ENCODE peak calls at places on chromosome 18, in six cellular contexts. P is fibroblast of lung, H is neuronal stem cell, Z is endothelial cell of umbilical vein, F is mammary epithelial cell, G is hepatocyte. R is an unnamed sample.
A peak's percentile ranks its signal among the peaks of the same experiment; 100 is the strongest.

GRCh38 chr18:48163184-48164095 is 233.0 kb upstream of the SMAD2 start:
- DNase-seq in P (no peak), H (no peak), Z (no peak), F (no peak), G (no peak), R (no peak)

GRCh38 chr18:31317860-31318259 is at the start of gene DSG1:
- DNase-seq in P (no peak), H (no peak), Z (no peak), F (no peak), G (no peak), R (no peak)

GRCh38 chr18:75128911-75129716 is 79.8 kb downstream of the PTGR3 start:
- DNase-seq in P (no peak), H (no peak), Z (no peak), F (no peak), G (no peak), R (no peak)

GRCh38 chr18:79962835-79963657 is 1.4 kb upstream of the HSBP1L1 start:
- DNase-seq in P (no peak), H (no peak), Z (no peak), F (no peak), G (no peak), R (no peak)

GRCh38 chr18:46754661-46755292 is 2.1 kb downstream of the ST8SIA5 start:
- DNase-seq in P (no peak), H (no peak), Z (no peak), F (no peak), G (no peak), R (no peak)

GRCh38 chr18:55375930-55376329 is 212.1 kb downstream of the TCF4 start:
- DNase-seq in P (no peak), H (no peak), Z (no peak), F (no peak), G (no peak), R (no peak)

GRCh38 chr18:12990128-12990485 is 1.1 kb upstream of the CEP192 start:
- DNase-seq in P (no peak), H (no peak), Z (no peak), F (peak; percentile 9), G (no peak), R (no peak)

GRCh38 chr18:23835076-23835475 is 145.8 kb downstream of the LAMA3 start:
- DNase-seq in P (no peak), H (no peak), Z (no peak), F (peak; percentile 98), G (no peak), R (no peak)

GRCh38 chr18:9973461-9973860 is 59.6 kb downstream of the VAPA start:
- DNase-seq in P (no peak), H (no peak), Z (no peak), F (no peak), G (no peak), R (no peak)

GRCh38 chr18:44700652-44701051 is 20.0 kb downstream of the SETBP1 start:
- DNase-seq in P (peak; percentile 56), H (no peak), Z (no peak), F (peak; percentile 63), G (peak; percentile 37), R (no peak)

GRCh38 chr18:12076424-12077140 is 17.1 kb upstream of the ANKRD62 start:
- DNase-seq in P (peak; percentile 28), H (no peak), Z (no peak), F (peak; percentile 52), G (peak; percentile 80), R (peak; percentile 41)

GRCh38 chr18:73646772-73647171 is 500.9 kb downstream of the FBXO15 start:
- DNase-seq in P (peak; percentile 36), H (no peak), Z (no peak), F (peak; percentile 90), G (no peak), R (no peak)

GRCh38 chr18:9403795-9404564 is 69.4 kb downstream of the TWSG1 start:
- DNase-seq in P (no peak), H (no peak), Z (no peak), F (no peak), G (no peak), R (no peak)

GRCh38 chr18:9629709-9630108 is 15.3 kb upstream of the PPP4R1 start:
- DNase-seq in P (no peak), H (no peak), Z (no peak), F (no peak), G (no peak), R (no peak)

GRCh38 chr18:73879771-73880170 is 267.9 kb downstream of the FBXO15 start:
- DNase-seq in P (peak; percentile 21), H (no peak), Z (no peak), F (no peak), G (no peak), R (no peak)

GRCh38 chr18:40911582-40912254 is 1043.3 kb upstream of the PIK3C3 start:
- DNase-seq in P (peak; percentile 92), H (no peak), Z (no peak), F (peak; percentile 27), G (no peak), R (no peak)

GRCh38 chr18:41444943-41445342 is 510.1 kb upstream of the PIK3C3 start:
- DNase-seq in P (no peak), H (no peak), Z (no peak), F (peak; percentile 34), G (no peak), R (no peak)

GRCh38 chr18:79393626-79394401 is 1.9 kb upstream of the NFATC1 start:
- DNase-seq in P (peak; percentile 75), H (no peak), Z (peak; percentile 94), F (peak; percentile 56), G (peak; percentile 89), R (no peak)

GRCh38 chr18:61502472-61502871 is 169.2 kb downstream of the CDH20 start:
- DNase-seq in P (peak; percentile 74), H (peak; percentile 51), Z (peak; percentile 65), F (peak; percentile 32), G (peak; percentile 79), R (peak; percentile 34)

GRCh38 chr18:12306752-12307151 is 1.3 kb upstream of the TUBB6 start:
- DNase-seq in P (no peak), H (no peak), Z (no peak), F (no peak), G (no peak), R (no peak)

GRCh38 chr18:57806891-57807280 is 3.8 kb upstream of the ATP8B1 start:
- DNase-seq in P (peak; percentile 78), H (no peak), Z (peak; percentile 80), F (peak; percentile 66), G (no peak), R (no peak)

GRCh38 chr18:47946889-47947288 is 16.4 kb upstream of the SMAD2 start:
- DNase-seq in P (no peak), H (no peak), Z (no peak), F (no peak), G (no peak), R (no peak)

GRCh38 chr18:37641573-37641972 is 76.0 kb upstream of the CELF4 start:
- DNase-seq in P (no peak), H (no peak), Z (no peak), F (peak; percentile 64), G (no peak), R (no peak)

GRCh38 chr18:78624646-78625279 is 354.9 kb upstream of the SALL3 start:
- DNase-seq in P (no peak), H (no peak), Z (no peak), F (no peak), G (no peak), R (no peak)

GRCh38 chr18:45940724-45941123 is 26.4 kb downstream of the EPG5 start:
- DNase-seq in P (no peak), H (no peak), Z (no peak), F (peak; percentile 24), G (no peak), R (peak; percentile 56)

GRCh38 chr18:28045880-28046279 is 131.1 kb downstream of the CDH2 start:
- DNase-seq in P (no peak), H (no peak), Z (no peak), F (no peak), G (no peak), R (no peak)

GRCh38 chr18:2183432-2183831 is 387.9 kb downstream of the METTL4 start:
- DNase-seq in P (no peak), H (no peak), Z (no peak), F (no peak), G (no peak), R (no peak)

GRCh38 chr18:10160251-10160650 is 246.4 kb downstream of the VAPA start:
- DNase-seq in P (no peak), H (no peak), Z (no peak), F (no peak), G (no peak), R (no peak)

GRCh38 chr18:36314098-36314497 is 16.6 kb downstream of the FHOD3 start:
- DNase-seq in P (peak; percentile 31), H (no peak), Z (no peak), F (no peak), G (no peak), R (no peak)
- H3K4me2 ChIP-seq in P (no peak overlapping the region), H (no peak overlapping the region), Z (no peak overlapping the region), F (no peak overlapping the region), G (no peak overlapping the region), R (no peak overlapping the region)

DNA sequence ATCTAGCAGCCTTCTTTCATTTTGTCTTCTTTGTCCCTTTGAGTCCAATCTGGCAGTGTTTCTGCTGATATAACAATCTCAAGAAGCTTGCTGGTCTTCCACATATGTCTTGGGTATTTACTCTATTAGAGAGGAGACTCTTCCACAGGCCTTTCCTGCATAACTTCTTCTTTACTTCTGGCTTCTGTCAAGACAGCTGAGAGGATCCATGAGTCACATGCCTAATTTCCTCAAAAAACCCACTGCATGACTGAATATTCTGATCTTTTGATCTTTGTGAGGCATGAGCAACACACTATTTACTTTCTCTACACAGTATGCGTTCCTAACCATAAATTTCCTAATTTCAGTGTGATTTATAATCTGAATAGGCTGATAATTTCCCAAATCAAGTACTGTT is 5.1 kb upstream of the DCC start:
- DNase-seq in P (peak; percentile 80), H (no peak), Z (no peak), F (peak; percentile 71), G (no peak), R (no peak)
- H3K27me3 ChIP-seq in P (no peaks in the 10 kb centered on the region), H (peaks cover under 1% of the 10 kb centered on the region), Z (no peaks in the 10 kb centered on the region), F (peaks cover 5% of the 10 kb centered on the region), G (peaks cover 21% of the 10 kb centered on the region), R (no peaks in the 10 kb centered on the region)

DNA sequence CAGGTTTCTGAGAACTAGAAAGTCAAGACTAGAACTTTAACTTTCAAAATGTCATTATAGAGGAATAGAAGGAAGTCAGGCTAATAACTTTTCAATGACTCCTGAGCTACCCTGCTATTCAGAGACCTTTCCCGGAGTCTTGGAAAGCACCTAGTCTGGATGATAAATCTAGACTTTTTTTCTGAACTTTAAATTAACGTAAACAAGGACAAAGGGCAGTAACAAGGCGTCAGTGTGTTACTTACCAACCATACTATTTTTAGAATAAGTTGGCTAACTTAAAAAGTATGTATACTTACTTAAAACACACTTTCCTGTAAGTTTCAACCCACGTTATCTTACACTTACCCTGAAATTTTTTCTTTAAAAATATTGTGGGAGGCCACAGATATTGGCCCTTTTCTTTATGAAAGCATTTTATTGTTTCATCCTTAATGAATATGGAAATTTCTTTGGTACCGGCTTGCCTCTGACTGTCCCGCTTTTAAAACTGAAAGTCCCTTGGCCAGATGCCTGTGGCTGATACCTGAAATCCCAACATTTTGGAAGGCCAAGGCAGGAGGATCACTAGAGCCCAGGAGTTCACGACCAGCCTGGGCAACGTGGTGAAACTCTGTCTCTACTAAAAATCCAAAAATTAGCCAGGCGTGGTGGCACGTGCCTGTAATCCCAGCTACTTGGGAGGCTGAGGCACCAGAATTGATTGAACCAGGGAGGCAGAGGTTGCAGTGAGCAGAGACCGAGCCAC is 9.7 kb downstream of the PMAIP1 start:
- DNase-seq in P (peak; percentile 79), H (no peak), Z (peak; percentile 66), F (peak; percentile 33), G (peak; percentile 15), R (no peak)
- H3K4me1 ChIP-seq in P (peaks cover 19% of the 10 kb centered on the region), H (no peaks in the 10 kb centered on the region), Z (peaks cover 13% of the 10 kb centered on the region), F (peaks cover 19% of the 10 kb centered on the region), G (no peaks in the 10 kb centered on the region), R (no peaks in the 10 kb centered on the region)

GRCh38 chr18:77046994-77047393 is 85.6 kb downstream of the MBP start:
- DNase-seq in P (no peak), H (no peak), Z (no peak), F (no peak), G (no peak), R (no peak)
- H3K4me2 ChIP-seq in P (no peak overlapping the region), H (no peak overlapping the region), Z (no peak overlapping the region), F (no peak overlapping the region), G (no peak overlapping the region), R (no peak overlapping the region)